ENCODE peak calls at places on chromosomes 13 and 19, in nine cellular contexts. N is PC-3, H is suprapubic skin, O is GM10248, J is choroid plexus epithelial cell, L is activated B cell treated with CpG ODN at 0.5 μM for 24 hours, U is mucosa of descending colon, M is A549, V is transverse colon. G is an unnamed sample.

GRCh38 chr13:77915676-77916075 is 3.0 kb downstream of the EDNRB start:
- DNase-seq in N (no peak), H (no peak), O (no peak), J (no peak), L (no peak), U (no peak), M (no peak), V (no peak), G (no peak)

GRCh38 chr13:100526299-100527030 is 62.1 kb downstream of the GGACT start:
- DNase-seq in N (no peak), H (peak), O (no peak), J (no peak), L (no peak), U (no peak), M (no peak), V (no peak), G (no peak)

GRCh38 chr19:35051796-35052195 is 10.3 kb downstream of the HPN start:
- DNase-seq in N (no peak), H (no peak), O (no peak), J (no peak), L (no peak), U (no peak), M (no peak), V (no peak), G (no peak)

GRCh38 chr13:38350114-38350617 is 515 bp downstream of the UFM1 start:
- DNase-seq in N (peak), H (peak), O (peak), J (peak), L (no peak), U (peak), M (peak), V (peak), G (peak)

GRCh38 chr13:24074687-24075086 is 85.8 kb upstream of the SPATA13 start:
- DNase-seq in N (peak), H (no peak), O (no peak), J (no peak), L (no peak), U (peak), M (no peak), V (no peak), G (no peak)

GRCh38 chr19:501646-502045 is 5.4 kb downstream of the MADCAM1 start:
- DNase-seq in N (no peak), H (no peak), O (no peak), J (no peak), L (no peak), U (no peak), M (no peak), V (no peak), G (no peak)

GRCh38 chr13:25963681-25964080 is 88.1 kb downstream of the SHISA2 start:
- DNase-seq in N (peak), H (no peak), O (no peak), J (peak), L (no peak), U (no peak), M (no peak), V (no peak), G (no peak)

GRCh38 chr19:44792286-44792685 is 14.6 kb downstream of the CBLC start:
- DNase-seq in N (no peak), H (no peak), O (peak), J (no peak), L (no peak), U (no peak), M (no peak), V (no peak), G (no peak)

GRCh38 chr19:58054792-58055482 is 4.1 kb upstream of the ZNF135 start:
- DNase-seq in N (no peak), H (no peak), O (no peak), J (peak), L (no peak), U (peak), M (no peak), V (peak), G (no peak)

GRCh38 chr13:21675095-21676007 is 4.5 kb downstream of the FGF9 start:
- DNase-seq in N (no peak), H (no peak), O (peak), J (no peak), L (peak), U (peak), M (no peak), V (peak), G (peak)

GRCh38 chr19:41424335-41425173 is 2.6 kb downstream of the B3GNT8 start:
- DNase-seq in N (no peak), H (no peak), O (no peak), J (no peak), L (no peak), U (no peak), M (no peak), V (no peak), G (no peak)

GRCh38 chr19:5075603-5076002 is 106.7 kb downstream of the KDM4B start:
- DNase-seq in N (no peak), H (no peak), O (no peak), J (no peak), L (no peak), U (no peak), M (no peak), V (no peak), G (no peak)

GRCh38 chr13:26784704-26785639 is 24.4 kb upstream of the GPR12 start:
- DNase-seq in N (no peak), H (no peak), O (no peak), J (no peak), L (peak), U (peak), M (no peak), V (peak), G (no peak)

GRCh38 chr13:38262211-38262610 is 87.4 kb upstream of the UFM1 start:
- DNase-seq in N (no peak), H (no peak), O (no peak), J (peak), L (no peak), U (no peak), M (no peak), V (no peak), G (no peak)

GRCh38 chr13:76016799-76017198 is 380.7 kb downstream of the LMO7 start:
- DNase-seq in N (peak), H (no peak), O (peak), J (peak), L (no peak), U (peak), M (peak), V (peak), G (no peak)

GRCh38 chr19:17332677-17333581 is 1.7 kb downstream of the ANO8 start:
- DNase-seq in N (peak), H (no peak), O (no peak), J (peak), L (no peak), U (no peak), M (peak), V (no peak), G (no peak)

GRCh38 chr13:37621811-37622361 is 23.3 kb upstream of the POSTN start:
- DNase-seq in N (no peak), H (no peak), O (no peak), J (peak), L (no peak), U (no peak), M (no peak), V (no peak), G (no peak)

GRCh38 chr13:36006895-36007294 is 124.3 kb downstream of the DCLK1 start:
- DNase-seq in N (no peak), H (no peak), O (no peak), J (no peak), L (no peak), U (no peak), M (no peak), V (no peak), G (no peak)

GRCh38 chr19:2590630-2591399 is 111.7 kb downstream of the GNG7 start:
- DNase-seq in N (no peak), H (no peak), O (no peak), J (no peak), L (no peak), U (no peak), M (no peak), V (no peak), G (no peak)

GRCh38 chr19:30406220-30406944 is 34.2 kb downstream of the ZNF536 start:
- DNase-seq in N (no peak), H (no peak), O (peak), J (no peak), L (no peak), U (peak), M (peak), V (peak), G (no peak)

GRCh38 chr13:50128406-50129048 is 113.3 kb downstream of the KCNRG start:
- DNase-seq in N (no peak), H (no peak), O (no peak), J (peak), L (no peak), U (no peak), M (no peak), V (no peak), G (no peak)

GRCh38 chr19:11190501-11190900 is 6.8 kb downstream of the KANK2 start:
- DNase-seq in N (no peak), H (no peak), O (no peak), J (no peak), L (no peak), U (no peak), M (no peak), V (no peak), G (no peak)

GRCh38 chr19:17328517-17329060 is 6.1 kb downstream of the ANO8 start:
- DNase-seq in N (no peak), H (no peak), O (no peak), J (no peak), L (peak), U (no peak), M (no peak), V (no peak), G (no peak)

GRCh38 chr19:4656102-4656501 is 14.0 kb downstream of the MYDGF start:
- DNase-seq in N (no peak), H (no peak), O (no peak), J (no peak), L (no peak), U (no peak), M (no peak), V (no peak), G (no peak)

GRCh38 chr19:13615890-13616289 is 109.6 kb upstream of the CACNA1A start:
- DNase-seq in N (no peak), H (no peak), O (no peak), J (peak), L (no peak), U (no peak), M (no peak), V (no peak), G (no peak)

GRCh38 chr13:111398715-111399299 is 78.4 kb downstream of the TEX29 start:
- DNase-seq in N (no peak), H (peak), O (no peak), J (no peak), L (no peak), U (no peak), M (no peak), V (no peak), G (no peak)

GRCh38 chr19:35848486-35848885 is 3.8 kb downstream of the NPHS1 start:
- DNase-seq in N (no peak), H (no peak), O (no peak), J (no peak), L (no peak), U (no peak), M (no peak), V (no peak), G (no peak)

GRCh38 chr19:2634228-2634951 is 68.1 kb downstream of the GNG7 start:
- DNase-seq in N (no peak), H (no peak), O (no peak), J (peak), L (no peak), U (no peak), M (no peak), V (no peak), G (no peak)

GRCh38 chr19:48681127-48681470 is 8.3 kb upstream of the NTN5 start:
- DNase-seq in N (no peak), H (no peak), O (peak), J (peak), L (no peak), U (no peak), M (no peak), V (no peak), G (no peak)

GRCh38 chr19:1424182-1424955 is 13.8 kb upstream of the RPS15 start:
- DNase-seq in N (no peak), H (no peak), O (no peak), J (no peak), L (no peak), U (no peak), M (no peak), V (no peak), G (no peak)

GRCh38 chr19:13732337-13732736 is 32.0 kb upstream of the MRI1 start:
- DNase-seq in N (no peak), H (no peak), O (no peak), J (no peak), L (no peak), U (no peak), M (no peak), V (no peak), G (no peak)

GRCh38 chr13:53100394-53101063 is 71.9 kb downstream of the OLFM4 start:
- DNase-seq in N (no peak), H (no peak), O (no peak), J (no peak), L (no peak), U (no peak), M (no peak), V (no peak), G (no peak)

GRCh38 chr13:30802953-30803478 is 67.7 kb downstream of the ALOX5AP start:
- DNase-seq in N (peak), H (peak), O (peak), J (peak), L (peak), U (peak), M (peak), V (peak), G (peak)

GRCh38 chr13:46496086-46496485 is 56.9 kb upstream of the LRCH1 start:
- DNase-seq in N (no peak), H (no peak), O (no peak), J (no peak), L (no peak), U (no peak), M (no peak), V (no peak), G (no peak)

GRCh38 chr13:78631077-78631476 is 27.7 kb upstream of the POU4F1 start:
- DNase-seq in N (no peak), H (no peak), O (no peak), J (no peak), L (no peak), U (peak), M (no peak), V (no peak), G (no peak)

GRCh38 chr13:45847554-45848224 is 3.9 kb downstream of the SIAH3 start:
- DNase-seq in N (no peak), H (no peak), O (no peak), J (peak), L (no peak), U (peak), M (no peak), V (peak), G (no peak)

GRCh38 chr19:44806271-44806670 is 2.6 kb upstream of the BCAM start:
- DNase-seq in N (no peak), H (no peak), O (no peak), J (no peak), L (no peak), U (no peak), M (no peak), V (no peak), G (no peak)

GRCh38 chr13:111209613-111210012 is 94.5 kb downstream of the ARHGEF7 start:
- DNase-seq in N (no peak), H (no peak), O (no peak), J (no peak), L (no peak), U (no peak), M (no peak), V (no peak), G (no peak)

GRCh38 chr19:15246198-15246481 is 13.9 kb upstream of the EPHX3 start:
- DNase-seq in N (no peak), H (no peak), O (no peak), J (no peak), L (no peak), U (no peak), M (no peak), V (no peak), G (no peak)

GRCh38 chr13:94031609-94032008 is 447.9 kb downstream of the DCT start:
- DNase-seq in N (no peak), H (no peak), O (no peak), J (peak), L (no peak), U (no peak), M (no peak), V (no peak), G (no peak)

DNA sequence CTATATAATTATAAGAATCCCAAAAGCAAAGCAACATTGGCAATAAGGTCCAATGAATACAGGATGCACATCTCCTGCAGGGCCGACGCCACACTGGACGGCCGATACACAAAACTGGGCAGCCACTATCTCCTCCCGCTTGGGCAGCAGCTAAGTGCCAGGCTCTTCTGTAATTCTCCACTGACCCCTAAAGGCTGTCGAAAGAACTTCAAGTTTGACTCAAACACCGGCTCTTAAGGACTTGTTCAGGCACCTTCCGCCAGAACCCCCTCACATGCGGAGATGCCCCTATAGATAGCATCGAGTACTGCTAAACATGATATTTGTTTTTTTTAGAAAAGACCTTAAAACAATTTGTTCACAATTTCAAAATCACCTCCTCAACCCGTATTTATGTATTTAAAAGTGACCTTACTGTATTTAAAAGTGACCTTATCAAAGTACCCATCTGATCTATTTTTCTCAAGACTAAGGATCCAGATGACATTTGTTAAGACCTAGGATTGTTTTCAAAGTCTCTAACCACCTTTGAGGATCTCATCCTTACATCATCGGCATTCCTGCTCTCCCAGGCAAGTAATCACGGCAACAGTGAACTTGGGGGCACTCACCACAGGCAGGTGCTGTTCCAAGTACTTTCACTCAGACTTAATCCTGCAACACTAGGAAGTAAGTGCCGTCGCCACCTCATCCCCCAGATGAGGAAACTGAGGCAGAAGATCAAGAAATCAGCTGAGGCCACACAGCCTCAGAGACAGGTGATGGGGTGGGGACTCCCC is 77.8 kb downstream of the TUBGCP3 start:
- DNase-seq in N (peak), H (no peak), O (peak), J (peak), L (no peak), U (peak), M (peak), V (no peak), G (no peak)
- TF ChIP-seq CTCF in N (peak), H (peak), O (no peak), J (peak), L (no peak), U (no peak), M (peak), V (peak), G (peak)

DNA sequence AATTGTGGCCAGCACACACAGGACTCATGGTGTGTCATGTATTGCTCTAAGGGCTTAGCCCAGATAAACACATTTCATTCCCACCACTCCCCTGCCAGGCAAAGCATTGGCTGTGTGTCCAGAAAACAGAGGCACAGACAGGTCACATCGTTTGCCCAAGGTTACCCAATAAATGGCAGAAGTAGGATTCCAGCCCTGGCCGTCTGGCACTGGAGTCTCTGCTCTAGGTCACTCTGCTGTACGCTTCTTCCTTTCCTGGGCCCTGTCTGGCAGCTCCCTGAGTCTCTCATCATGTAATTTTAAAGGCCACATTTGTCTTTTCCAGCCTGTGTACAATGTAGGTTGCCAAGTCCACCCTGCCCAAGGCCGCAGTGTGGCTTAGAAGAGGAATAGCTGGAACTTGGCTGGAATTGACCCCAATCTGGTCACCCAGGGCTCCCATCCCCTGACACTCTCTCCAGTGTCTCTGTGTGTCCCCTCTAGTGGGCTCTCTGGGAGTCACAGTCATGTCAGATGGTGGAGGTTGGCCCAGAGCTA is 264.5 kb upstream of the TSHZ3 start:
- DNase-seq in N (no peak), H (no peak), O (no peak), J (no peak), L (no peak), U (no peak), M (no peak), V (no peak), G (no peak)
- TF ChIP-seq CTCF in N (no peak), H (no peak), O (no peak), J (no peak), L (no peak), U (no peak), M (no peak), V (no peak), G (peak)

GRCh38 chr13:19601749-19602725 is 31.4 kb upstream of the MPHOSPH8 start:
- DNase-seq in N (peak), H (no peak), O (peak), J (peak), L (peak), U (peak), M (peak), V (peak), G (peak)
- TF ChIP-seq CTCF in N (peak), H (peak), O (peak), J (no peak), L (no peak), U (no peak), M (peak), V (no peak), G (peak)

GRCh38 chr19:39154626-39155100 is 29.1 kb downstream of the PAK4 start:
- DNase-seq in N (peak), H (no peak), O (no peak), J (peak), L (no peak), U (peak), M (peak), V (peak), G (no peak)
- TF ChIP-seq CTCF in N (peak), H (no peak), O (no peak), J (no peak), L (no peak), U (no peak), M (no peak), V (peak), G (no peak)

G was measured in progenitor cell of endocrine pancreas.